ENCODE peak calls at places on chromosomes 5 and 9, in five cellular contexts. One of them, this sample, is unnamed.
A peak's percentile ranks its signal among the peaks of the same experiment; 100 is the strongest.

GRCh38 chr5:179974946-179975712 is 67.4 kb upstream of the TBC1D9B start:
- DNase-seq in H9: peak; percentile 80
- DNase-seq in HCT116: no peak
- DNase-seq in GM23338: peak; percentile 88
- DNase-seq in keratinocyte: no peak
- DNase-seq in this sample: no peak

GRCh38 chr5:174311531-174312269 is 266.2 kb downstream of the NSG2 start:
- DNase-seq in keratinocyte: no peak
- DNase-seq in H9: peak; percentile 89
- DNase-seq in HCT116: no peak
- DNase-seq in GM23338: peak; percentile 91
- DNase-seq in this sample: no peak

GRCh38 chr5:141840295-141840812 is 37.9 kb downstream of the PCDH1 start:
- DNase-seq in GM23338: no peak
- DNase-seq in H9: no peak
- DNase-seq in keratinocyte: no peak
- DNase-seq in HCT116: no peak
- DNase-seq in this sample: no peak

GRCh38 chr5:27124590-27124989 is 86.2 kb upstream of the CDH9 start:
- DNase-seq in GM23338: peak; percentile 69
- DNase-seq in keratinocyte: no peak
- DNase-seq in HCT116: no peak
- DNase-seq in H9: no peak
- DNase-seq in this sample: no peak

GRCh38 chr5:179378441-179379271 is 33.4 kb upstream of the ADAMTS2 start:
- DNase-seq in keratinocyte: no peak
- DNase-seq in H9: peak; percentile 12
- DNase-seq in HCT116: no peak
- DNase-seq in GM23338: no peak
- DNase-seq in this sample: no peak

GRCh38 chr9:6584881-6585597 is 60.5 kb downstream of the GLDC start:
- DNase-seq in keratinocyte: no peak
- DNase-seq in GM23338: peak; percentile 46
- DNase-seq in HCT116: peak; percentile 23
- DNase-seq in H9: no peak
- DNase-seq in this sample: no peak

GRCh38 chr9:133261103-133261752 is 13.8 kb downstream of the ABO start:
- DNase-seq in H9: no peak
- DNase-seq in keratinocyte: no peak
- DNase-seq in HCT116: no peak
- DNase-seq in GM23338: no peak
- DNase-seq in this sample: no peak

GRCh38 chr5:79346420-79346824 is 110.5 kb downstream of the JMY start:
- DNase-seq in H9: no peak
- DNase-seq in HCT116: peak; percentile 56
- DNase-seq in GM23338: no peak
- DNase-seq in keratinocyte: no peak
- DNase-seq in this sample: peak; percentile 11

GRCh38 chr5:139369181-139369580 is 13.9 kb downstream of the SLC23A1 start:
- DNase-seq in HCT116: no peak
- DNase-seq in H9: no peak
- DNase-seq in keratinocyte: no peak
- DNase-seq in GM23338: no peak
- DNase-seq in this sample: no peak

GRCh38 chr9:74942801-74943200 is 9.9 kb downstream of the C9orf40 start:
- DNase-seq in keratinocyte: no peak
- DNase-seq in HCT116: no peak
- DNase-seq in H9: no peak
- DNase-seq in GM23338: no peak
- DNase-seq in this sample: no peak

GRCh38 chr5:80711938-80712337 is 57.2 kb upstream of the DHFR start:
- DNase-seq in HCT116: peak; percentile 19
- DNase-seq in GM23338: peak; percentile 85
- DNase-seq in keratinocyte: no peak
- DNase-seq in H9: peak; percentile 67
- DNase-seq in this sample: peak; percentile 9

GRCh38 chr9:95084254-95084934 is 233.1 kb downstream of the FANCC start:
- DNase-seq in GM23338: no peak
- DNase-seq in keratinocyte: no peak
- DNase-seq in H9: no peak
- DNase-seq in HCT116: no peak
- DNase-seq in this sample: no peak

GRCh38 chr9:134629586-134630392 is 11.8 kb upstream of the COL5A1 start:
- DNase-seq in GM23338: no peak
- DNase-seq in HCT116: no peak
- DNase-seq in keratinocyte: no peak
- DNase-seq in H9: peak; percentile 21
- DNase-seq in this sample: no peak

GRCh38 chr9:3330792-3331420 is 194.9 kb downstream of the RFX3 start:
- DNase-seq in H9: no peak
- DNase-seq in GM23338: no peak
- DNase-seq in keratinocyte: no peak
- DNase-seq in HCT116: no peak
- DNase-seq in this sample: no peak

GRCh38 chr5:2393556-2393955 is 357.9 kb downstream of the IRX2 start:
- DNase-seq in GM23338: no peak
- DNase-seq in keratinocyte: no peak
- DNase-seq in H9: no peak
- DNase-seq in HCT116: no peak
- DNase-seq in this sample: no peak

GRCh38 chr5:154312571-154312970 is 122.0 kb downstream of the GALNT10 start:
- DNase-seq in HCT116: no peak
- DNase-seq in H9: no peak
- DNase-seq in keratinocyte: no peak
- DNase-seq in GM23338: no peak
- DNase-seq in this sample: peak; percentile 25

GRCh38 chr9:35828716-35829083 is at the start of gene FAM221B:
- DNase-seq in HCT116: no peak
- DNase-seq in GM23338: peak; percentile 93
- DNase-seq in keratinocyte: no peak
- DNase-seq in H9: peak; percentile 86
- DNase-seq in this sample: no peak

GRCh38 chr9:93552923-93553322 is 23.5 kb upstream of the PHF2 start:
- DNase-seq in H9: no peak
- DNase-seq in keratinocyte: no peak
- DNase-seq in GM23338: no peak
- DNase-seq in HCT116: no peak
- DNase-seq in this sample: no peak

GRCh38 chr5:52648726-52649125 is 139.0 kb upstream of the ITGA1 start:
- DNase-seq in keratinocyte: no peak
- DNase-seq in H9: no peak
- DNase-seq in GM23338: no peak
- DNase-seq in HCT116: no peak
- DNase-seq in this sample: no peak

DNA sequence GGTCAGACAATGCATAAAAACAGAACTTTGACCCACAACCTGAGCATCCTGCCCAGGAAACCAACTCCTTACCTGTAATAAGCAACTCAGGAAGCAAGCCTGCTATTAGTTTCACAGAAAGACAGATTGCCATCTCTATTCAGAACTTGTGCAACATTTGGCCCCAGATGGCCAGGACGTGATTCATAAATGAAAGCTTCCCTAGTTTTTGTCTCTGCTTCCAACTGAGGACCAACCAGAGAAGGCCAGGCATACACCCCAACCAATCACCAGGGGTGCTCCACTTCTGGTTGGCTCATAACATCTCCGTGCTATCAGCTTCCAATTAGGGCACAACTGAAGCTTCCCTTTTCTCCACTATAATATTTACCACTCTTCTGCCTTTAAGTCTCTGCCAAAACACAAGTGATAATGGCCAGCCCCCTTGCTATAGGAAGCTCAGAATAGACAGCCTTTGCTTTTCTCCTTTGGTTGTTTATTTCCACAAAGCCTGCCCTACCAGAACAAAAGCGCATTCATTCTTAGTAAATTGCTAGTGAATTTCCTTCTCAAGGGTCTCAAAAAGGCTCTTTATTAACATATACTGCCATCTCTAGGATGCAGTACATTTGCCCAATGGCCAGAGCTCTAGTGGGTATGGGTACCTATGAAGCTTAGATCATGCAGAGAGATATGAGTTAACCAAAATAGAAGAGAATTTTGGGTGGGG is 289.7 kb upstream of the DAP start:
- DNase-seq in GM23338: no peak
- DNase-seq in keratinocyte: no peak
- DNase-seq in H9: no peak
- DNase-seq in HCT116: no peak
- DNase-seq in this sample: peak; percentile 33
- H2AFZ ChIP-seq in GM23338: no peak overlapping the region
- H2AFZ ChIP-seq in keratinocyte: no peak overlapping the region
- H2AFZ ChIP-seq in H9: no peak overlapping the region
- H2AFZ ChIP-seq in HCT116: no peak overlapping the region
- H2AFZ ChIP-seq in this sample: no peak overlapping the region

GRCh38 chr9:137052293-137052692 is 1.6 kb downstream of the ENTPD2 start:
- DNase-seq in GM23338: no peak
- DNase-seq in H9: no peak
- DNase-seq in keratinocyte: no peak
- DNase-seq in HCT116: no peak
- DNase-seq in this sample: no peak
- H3K27me3 ChIP-seq in GM23338: peaks cover 53% of the 10 kb centered on the region
- H3K27me3 ChIP-seq in H9: peaks cover 7% of the 10 kb centered on the region
- H3K27me3 ChIP-seq in keratinocyte: peaks cover 11% of the 10 kb centered on the region
- H3K27me3 ChIP-seq in HCT116: no peaks in the 10 kb centered on the region
- H3K27me3 ChIP-seq in this sample: peaks cover 6% of the 10 kb centered on the region

DNA sequence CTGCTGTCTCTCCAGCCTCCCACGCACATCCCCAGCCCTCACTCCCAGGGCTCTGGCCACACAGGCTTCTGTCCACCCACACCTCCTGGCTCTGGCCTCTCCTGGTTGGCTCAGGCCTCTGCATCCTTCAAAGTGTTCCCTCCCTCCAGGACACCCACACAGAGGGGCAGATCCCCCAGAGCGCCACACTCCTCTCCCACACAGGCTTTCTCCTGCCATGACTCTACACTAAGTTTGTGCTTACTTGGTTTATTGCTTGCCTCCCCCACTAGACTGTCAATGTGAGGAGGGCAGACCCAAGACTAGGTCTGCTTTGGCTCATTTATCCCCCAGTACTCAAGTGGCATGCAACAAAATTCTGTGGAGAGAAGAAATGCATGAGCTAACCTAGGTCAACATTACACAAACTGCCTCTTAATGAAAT is 67.0 kb upstream of the SPOCK1 start:
- DNase-seq in keratinocyte: no peak
- DNase-seq in HCT116: no peak
- DNase-seq in H9: no peak
- DNase-seq in GM23338: no peak
- DNase-seq in this sample: no peak
- H2AFZ ChIP-seq in keratinocyte: no peak overlapping the region
- H2AFZ ChIP-seq in HCT116: no peak overlapping the region
- H2AFZ ChIP-seq in H9: no peak overlapping the region
- H2AFZ ChIP-seq in GM23338: no peak overlapping the region
- H2AFZ ChIP-seq in this sample: no peak overlapping the region

GRCh38 chr9:112839331-112839730 is 51.3 kb downstream of the SLC46A2 start:
- DNase-seq in keratinocyte: no peak
- DNase-seq in GM23338: no peak
- DNase-seq in HCT116: no peak
- DNase-seq in H9: no peak
- DNase-seq in this sample: no peak

GRCh38 chr9:112841261-112841660 is 49.4 kb downstream of the SLC46A2 start:
- DNase-seq in GM23338: no peak
- DNase-seq in H9: no peak
- DNase-seq in keratinocyte: no peak
- DNase-seq in HCT116: no peak
- DNase-seq in this sample: no peak

GRCh38 chr9:112836394-112836793 is 54.3 kb downstream of the SLC46A2 start:
- DNase-seq in H9: no peak
- DNase-seq in GM23338: peak; percentile 35
- DNase-seq in keratinocyte: no peak
- DNase-seq in HCT116: no peak
- DNase-seq in this sample: no peak

GRCh38 chr9:112842555-112842954 is 48.1 kb downstream of the SLC46A2 start:
- DNase-seq in H9: no peak
- DNase-seq in GM23338: no peak
- DNase-seq in keratinocyte: no peak
- DNase-seq in HCT116: no peak
- DNase-seq in this sample: no peak

GRCh38 chr9:112838342-112838741 is 52.3 kb downstream of the SLC46A2 start:
- DNase-seq in GM23338: no peak
- DNase-seq in HCT116: no peak
- DNase-seq in keratinocyte: no peak
- DNase-seq in H9: no peak
- DNase-seq in this sample: no peak
- H3K27me3 ChIP-seq in GM23338: no peaks in the 10 kb centered on the region
- H3K27me3 ChIP-seq in HCT116: no peaks in the 10 kb centered on the region
- H3K27me3 ChIP-seq in keratinocyte: no peaks in the 10 kb centered on the region
- H3K27me3 ChIP-seq in H9: no peaks in the 10 kb centered on the region
- H3K27me3 ChIP-seq in this sample: no peaks in the 10 kb centered on the region

GRCh38 chr9:13715430-13715829 is 435.9 kb upstream of the MPDZ start:
- DNase-seq in GM23338: no peak
- DNase-seq in keratinocyte: no peak
- DNase-seq in H9: no peak
- DNase-seq in HCT116: no peak
- DNase-seq in this sample: no peak
- H2AFZ ChIP-seq in GM23338: no peak overlapping the region
- H2AFZ ChIP-seq in keratinocyte: no peak overlapping the region
- H2AFZ ChIP-seq in H9: no peak overlapping the region
- H2AFZ ChIP-seq in HCT116: no peak overlapping the region
- H2AFZ ChIP-seq in this sample: no peak overlapping the region

DNA sequence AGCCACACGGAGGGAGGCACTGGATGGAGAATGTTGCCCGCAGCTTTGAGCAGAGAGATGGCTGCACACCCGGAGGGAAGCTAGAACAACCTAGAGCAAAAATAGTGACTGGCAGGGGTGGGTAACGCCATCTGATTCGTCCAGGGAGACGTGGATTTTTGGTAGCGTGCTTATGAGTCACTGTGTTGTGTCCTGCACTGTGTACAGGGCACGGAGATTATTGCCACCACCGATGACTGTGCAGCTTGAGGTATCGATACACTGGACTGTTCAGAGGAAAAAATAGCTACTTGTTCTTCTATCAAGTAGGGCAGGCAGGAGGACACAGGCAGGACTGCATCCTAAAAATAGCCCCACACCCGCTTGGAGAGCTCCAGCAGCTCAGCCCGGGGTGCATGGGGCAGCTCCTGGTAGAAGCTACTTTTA is 6.0 kb downstream of the UBE2QL1 start:
- DNase-seq in HCT116: no peak
- DNase-seq in GM23338: no peak
- DNase-seq in keratinocyte: no peak
- DNase-seq in H9: no peak
- DNase-seq in this sample: no peak
- H3K27me3 ChIP-seq in HCT116: peaks cover 61% of the 10 kb centered on the region
- H3K27me3 ChIP-seq in GM23338: peaks cover 37% of the 10 kb centered on the region
- H3K27me3 ChIP-seq in keratinocyte: peaks cover 33% of the 10 kb centered on the region
- H3K27me3 ChIP-seq in H9: peaks cover 22% of the 10 kb centered on the region
- H3K27me3 ChIP-seq in this sample: peaks cover 99% of the 10 kb centered on the region